ENCODE peak calls at places on chromosomes 5 and 9, in seven cellular contexts. K is NCI-H2081; H is iPS-NIHi11; Q is stimulated activated CD8-positive, alpha-beta memory T cell treated with anti-CD3 and anti-CD28 coated beads, Interleukin-4, amount 100 ng/mL, for 48 hours; S is choroid plexus epithelial cell; L is fibroblast of pulmonary artery; N is AML-193. W is an unnamed sample.

GRCh38 chr9:112028242-112029221 is 131.9 kb downstream of the UGCG start:
- DNase-seq in N (no peak), S (no peak), K (no peak), L (no peak), Q (peak), H (no peak), W (no peak)

GRCh38 chr9:135827866-135828580 is 79.3 kb downstream of the CAMSAP1 start:
- DNase-seq in S (no peak), H (no peak), Q (no peak), K (no peak), N (no peak), L (no peak), W (no peak)

GRCh38 chr5:75472973-75473372 is 38.5 kb downstream of the CERT1 start:
- DNase-seq in H (no peak), S (no peak), K (no peak), Q (no peak), L (no peak), N (no peak), W (no peak)

GRCh38 chr9:84761137-84761808 is 91.7 kb downstream of the NTRK2 start:
- DNase-seq in H (no peak), S (no peak), L (no peak), N (no peak), K (no peak), Q (no peak), W (no peak)

GRCh38 chr5:375921-376871 is 54.7 kb downstream of the AHRR start:
- DNase-seq in S (no peak), Q (peak), L (no peak), K (no peak), H (peak), N (no peak), W (no peak)

GRCh38 chr9:103734471-103734870 is 359.6 kb upstream of the SMC2 start:
- DNase-seq in K (no peak), Q (no peak), H (no peak), N (no peak), S (peak), L (no peak), W (no peak)

GRCh38 chr9:110432253-110432652 is 94.6 kb upstream of the TXNDC8 start:
- DNase-seq in N (no peak), H (no peak), K (no peak), L (peak), Q (no peak), S (peak), W (no peak)

GRCh38 chr9:12391839-12392509 is 301.2 kb upstream of the TYRP1 start:
- DNase-seq in H (no peak), N (no peak), L (no peak), S (no peak), K (no peak), Q (no peak), W (no peak)